ENCODE peak calls at places on chromosomes 11 and 22, in four cellular contexts. One of them, this sample, is unnamed.

GRCh38 chr11:64656797-64657196 is 65.8 kb downstream of the SLC22A12 start:
- DNase-seq in K562: peak
- DNase-seq in GM12878: no peak
- DNase-seq in HepG2: peak
- DNase-seq in this sample: no peak

GRCh38 chr22:42083119-42083518 is 3.6 kb downstream of the SMDT1 start:
- DNase-seq in K562: no peak
- DNase-seq in GM12878: no peak
- DNase-seq in HepG2: no peak
- DNase-seq in this sample: no peak

GRCh38 chr11:33690290-33691050 is 10.2 kb downstream of the C11orf91 start:
- DNase-seq in K562: no peak
- DNase-seq in GM12878: no peak
- DNase-seq in HepG2: peak
- DNase-seq in this sample: no peak

GRCh38 chr11:57116654-57117053 is 65.1 kb upstream of the LRRC55 start:
- DNase-seq in K562: peak
- DNase-seq in GM12878: no peak
- DNase-seq in HepG2: peak
- DNase-seq in this sample: peak

GRCh38 chr22:35552186-35552842 is 11.7 kb downstream of the RASD2 start:
- DNase-seq in K562: peak
- DNase-seq in GM12878: no peak
- DNase-seq in HepG2: peak
- DNase-seq in this sample: no peak

GRCh38 chr11:28146123-28146751 is 38.0 kb downstream of the METTL15 start:
- DNase-seq in K562: peak
- DNase-seq in GM12878: no peak
- DNase-seq in HepG2: peak
- DNase-seq in this sample: no peak

GRCh38 chr11:131616456-131616855 is 246.0 kb downstream of the NTM start:
- DNase-seq in K562: no peak
- DNase-seq in GM12878: no peak
- DNase-seq in HepG2: no peak
- DNase-seq in this sample: no peak

GRCh38 chr11:59692915-59693314 is 20.7 kb downstream of the OR10V1 start:
- DNase-seq in K562: no peak
- DNase-seq in GM12878: no peak
- DNase-seq in HepG2: no peak
- DNase-seq in this sample: no peak

GRCh38 chr11:31492320-31492913 is 17.0 kb downstream of the IMMP1L start:
- DNase-seq in K562: no peak
- DNase-seq in GM12878: no peak
- DNase-seq in HepG2: no peak
- DNase-seq in this sample: no peak

GRCh38 chr11:111300569-111300968 is 2.2 kb downstream of the POU2AF3 start:
- DNase-seq in K562: no peak
- DNase-seq in GM12878: no peak
- DNase-seq in HepG2: no peak
- DNase-seq in this sample: no peak

DNA sequence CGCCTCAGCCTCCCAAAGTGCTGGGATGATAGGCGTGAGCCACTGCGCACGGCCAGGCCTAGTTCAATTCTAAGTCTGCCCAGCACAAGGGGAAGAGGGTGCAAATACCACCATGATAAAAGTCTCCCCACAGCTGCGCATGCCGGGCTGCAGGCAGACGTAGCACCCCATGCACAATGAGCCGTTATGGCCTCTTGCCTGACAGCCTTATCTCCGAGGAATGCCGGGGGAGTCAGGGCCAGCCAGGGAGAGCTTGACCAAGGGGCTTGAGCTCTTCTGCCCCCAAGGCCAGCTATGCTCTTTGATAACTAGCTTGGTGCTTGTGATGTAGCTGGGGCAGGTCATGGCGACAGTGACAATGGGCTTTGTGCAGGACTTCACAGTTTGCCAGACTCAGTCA is 13.7 kb upstream of the SCUBE1 start:
- DNase-seq in K562: no peak
- DNase-seq in GM12878: no peak
- DNase-seq in HepG2: no peak
- DNase-seq in this sample: no peak
- TF ChIP-seq CREB1 in K562: no peak
- TF ChIP-seq CREB1 in GM12878: no peak
- TF ChIP-seq CREB1 in HepG2: no peak
- TF ChIP-seq CREB1 in this sample: no peak

DNA sequence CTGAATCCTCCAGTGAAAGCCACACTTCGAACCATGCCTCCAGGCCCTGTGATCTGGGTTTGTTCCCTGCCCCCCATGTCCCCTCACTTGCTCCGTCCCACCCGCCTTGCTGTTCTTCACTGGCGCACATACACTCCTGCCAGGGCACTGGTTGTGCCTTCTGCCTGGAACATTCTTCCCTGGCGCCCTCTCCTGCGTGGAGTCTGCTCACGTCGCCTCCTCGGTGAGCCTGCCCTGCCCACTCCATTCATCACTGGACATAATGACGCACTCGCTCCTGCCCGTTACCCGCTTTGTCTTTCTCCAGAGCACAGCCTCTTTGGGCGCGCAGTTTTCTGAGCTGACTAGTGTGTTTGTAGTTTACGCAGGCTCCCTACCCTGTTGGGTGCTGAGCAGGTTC is 21.0 kb upstream of the MIEF1 start:
- DNase-seq in K562: no peak
- DNase-seq in GM12878: no peak
- DNase-seq in HepG2: no peak
- DNase-seq in this sample: no peak
- TF ChIP-seq USF2 in K562: no peak
- TF ChIP-seq USF2 in GM12878: no peak
- TF ChIP-seq USF2 in HepG2: no peak
- TF ChIP-seq USF2 in this sample: no peak

GRCh38 chr22:39314251-39314971 is 5.0 kb downstream of the RPL3 start:
- DNase-seq in K562: no peak
- DNase-seq in GM12878: no peak
- DNase-seq in HepG2: no peak
- DNase-seq in this sample: no peak
- TF ChIP-seq KDM1A in K562: no peak
- TF ChIP-seq KDM1A in GM12878: no peak
- TF ChIP-seq KDM1A in HepG2: no peak
- TF ChIP-seq KDM1A in this sample: no peak

DNA sequence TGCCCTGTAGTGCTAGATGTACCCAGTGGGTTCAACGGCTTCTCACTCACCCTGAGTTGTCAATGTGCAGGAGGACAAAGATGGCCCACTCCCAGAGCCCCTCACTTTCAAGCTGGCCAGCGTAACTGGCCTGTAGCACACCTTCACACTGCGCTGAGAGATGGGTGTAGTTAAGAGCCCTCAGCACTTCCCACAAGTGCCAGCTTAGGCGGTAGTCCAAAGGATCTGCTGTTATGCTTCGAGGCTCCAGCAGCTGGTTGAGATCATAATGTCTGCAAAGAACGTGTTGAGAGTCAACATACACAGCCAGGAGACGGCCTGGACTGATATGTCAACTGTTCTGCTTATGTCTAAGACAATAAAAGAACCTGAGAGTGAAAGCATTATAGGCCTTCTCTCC is 14.7 kb upstream of the CHRNA10 start:
- DNase-seq in K562: no peak
- DNase-seq in GM12878: no peak
- DNase-seq in HepG2: no peak
- DNase-seq in this sample: no peak
- TF ChIP-seq CREB1 in K562: no peak
- TF ChIP-seq CREB1 in GM12878: no peak
- TF ChIP-seq CREB1 in HepG2: no peak
- TF ChIP-seq CREB1 in this sample: no peak

DNA sequence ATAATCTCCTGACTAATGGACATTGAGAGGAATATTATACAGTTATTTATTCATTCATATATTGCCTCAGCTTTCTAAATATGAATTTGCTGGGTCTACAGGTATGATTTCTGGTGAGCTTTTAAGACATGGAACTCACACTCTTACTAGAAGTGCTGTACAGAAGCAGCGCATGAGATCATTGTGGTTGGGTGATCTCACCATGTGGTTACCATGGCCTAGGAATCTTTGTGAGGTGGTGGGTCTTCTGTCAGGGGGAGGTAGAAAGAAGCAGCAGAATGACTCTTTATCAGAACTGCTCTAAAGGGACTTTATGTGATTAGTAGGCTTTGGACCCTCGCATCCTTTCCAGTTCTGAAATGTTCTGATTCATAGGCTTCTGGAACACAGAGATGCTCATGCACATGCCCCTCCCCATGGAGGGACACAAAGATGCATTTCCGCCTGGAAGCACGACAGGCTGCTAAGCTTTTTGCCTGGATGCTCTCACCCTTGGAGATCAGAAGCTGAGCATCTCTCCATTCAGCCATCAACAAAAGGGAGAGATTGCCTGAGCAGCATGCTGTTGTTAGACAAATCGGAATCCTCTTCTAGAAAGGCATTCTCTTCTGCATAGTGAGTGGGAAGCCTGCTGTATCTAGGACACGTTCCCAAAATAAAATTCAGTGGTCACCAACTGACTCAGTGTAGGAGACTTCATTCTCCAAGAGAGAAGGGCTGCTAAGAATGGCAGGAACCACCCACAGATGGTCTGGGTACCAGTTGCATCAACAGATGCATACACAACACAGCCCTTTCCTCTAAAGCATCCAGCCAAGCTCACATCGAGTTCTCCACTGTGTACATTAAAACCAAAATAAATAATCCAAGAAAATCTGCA is 51.3 kb downstream of the KIRREL3 start:
- DNase-seq in K562: no peak
- DNase-seq in GM12878: no peak
- DNase-seq in HepG2: no peak
- DNase-seq in this sample: no peak
- TF ChIP-seq USF2 in K562: no peak
- TF ChIP-seq USF2 in GM12878: no peak
- TF ChIP-seq USF2 in HepG2: no peak
- TF ChIP-seq USF2 in this sample: no peak

GRCh38 chr22:44848791-44849410 is 96.5 kb downstream of the ARHGAP8 start:
- DNase-seq in K562: no peak
- DNase-seq in GM12878: no peak
- DNase-seq in HepG2: no peak
- DNase-seq in this sample: no peak
- TF ChIP-seq KDM1A in K562: no peak
- TF ChIP-seq KDM1A in GM12878: no peak
- TF ChIP-seq KDM1A in HepG2: no peak
- TF ChIP-seq KDM1A in this sample: no peak